ENCODE peak calls at places on chromosome 21, in seven cellular contexts. R is trophoblast cell, J is H9, U is mesendoderm, W is neuronal stem cell, X is mesenchymal stem cell, M is H1. T is an unnamed sample.

GRCh38 chr21:39137248-39138186 is 45.7 kb downstream of the PSMG1 start:
- DNase-seq in R (peak), J (peak), U (peak), W (no peak), X (peak), M (no peak), T (peak)

GRCh38 chr21:34968414-34969333 is 80.4 kb downstream of the RUNX1 start:
- DNase-seq in R (peak), J (no peak), U (no peak), W (no peak), X (no peak), M (no peak), T (no peak)

GRCh38 chr21:42193721-42194120 is 25.2 kb upstream of the ABCG1 start:
- DNase-seq in R (no peak), J (no peak), U (no peak), W (no peak), X (no peak), M (no peak), T (no peak)

GRCh38 chr21:33157303-33157702 is 72.4 kb upstream of the IFNAR2 start:
- DNase-seq in R (no peak), J (no peak), U (peak), W (no peak), X (no peak), M (no peak), T (no peak)

GRCh38 chr21:44523567-44524181 is 16.3 kb downstream of the KRTAP10-1 start:
- DNase-seq in R (no peak), J (no peak), U (no peak), W (no peak), X (no peak), M (no peak), T (no peak)

GRCh38 chr21:29893687-29894086 is 46.1 kb downstream of the GRIK1 start:
- DNase-seq in R (no peak), J (no peak), U (no peak), W (no peak), X (no peak), M (no peak), T (no peak)

GRCh38 chr21:45002381-45003204 is 62.8 kb downstream of the SLX9 start:
- DNase-seq in R (no peak), J (no peak), U (no peak), W (no peak), X (no peak), M (no peak), T (no peak)

GRCh38 chr21:29230541-29231275 is 68.0 kb upstream of the BACH1 start:
- DNase-seq in R (peak), J (no peak), U (no peak), W (no peak), X (peak), M (no peak), T (no peak)

GRCh38 chr21:38993561-38993960 is 187.8 kb downstream of the ETS2 start:
- DNase-seq in R (peak), J (no peak), U (no peak), W (no peak), X (peak), M (no peak), T (peak)

GRCh38 chr21:32249551-32250280 is 29.1 kb downstream of the MIS18A start:
- DNase-seq in R (no peak), J (no peak), U (no peak), W (no peak), X (no peak), M (no peak), T (no peak)

GRCh38 chr21:35508389-35508888 is 459.3 kb upstream of the RUNX1 start:
- DNase-seq in R (peak), J (peak), U (peak), W (peak), X (peak), M (peak), T (peak)

GRCh38 chr21:43726686-43727570 is 8.0 kb downstream of the PDXK start:
- DNase-seq in R (peak), J (no peak), U (no peak), W (no peak), X (no peak), M (no peak), T (no peak)

GRCh38 chr21:39400173-39400572 is 45.4 kb downstream of the LCA5L start:
- DNase-seq in R (no peak), J (no peak), U (no peak), W (no peak), X (no peak), M (no peak), T (no peak)

GRCh38 chr21:41745026-41745820 is 21.6 kb downstream of the RIPK4 start:
- DNase-seq in R (no peak), J (no peak), U (no peak), W (no peak), X (no peak), M (no peak), T (no peak)

GRCh38 chr21:16589046-16589445 is 859.3 kb downstream of the USP25 start:
- DNase-seq in R (no peak), J (no peak), U (no peak), W (no peak), X (no peak), M (no peak), T (no peak)

GRCh38 chr21:16588433-16588860 is 858.7 kb downstream of the USP25 start:
- DNase-seq in R (peak), J (peak), U (peak), W (peak), X (peak), M (no peak), T (peak)

GRCh38 chr21:16590186-16590585 is 860.4 kb downstream of the USP25 start:
- DNase-seq in R (no peak), J (no peak), U (no peak), W (no peak), X (no peak), M (no peak), T (no peak)

GRCh38 chr21:16590658-16591057 is 860.9 kb downstream of the USP25 start:
- DNase-seq in R (no peak), J (no peak), U (no peak), W (no peak), X (no peak), M (no peak), T (no peak)

DNA sequence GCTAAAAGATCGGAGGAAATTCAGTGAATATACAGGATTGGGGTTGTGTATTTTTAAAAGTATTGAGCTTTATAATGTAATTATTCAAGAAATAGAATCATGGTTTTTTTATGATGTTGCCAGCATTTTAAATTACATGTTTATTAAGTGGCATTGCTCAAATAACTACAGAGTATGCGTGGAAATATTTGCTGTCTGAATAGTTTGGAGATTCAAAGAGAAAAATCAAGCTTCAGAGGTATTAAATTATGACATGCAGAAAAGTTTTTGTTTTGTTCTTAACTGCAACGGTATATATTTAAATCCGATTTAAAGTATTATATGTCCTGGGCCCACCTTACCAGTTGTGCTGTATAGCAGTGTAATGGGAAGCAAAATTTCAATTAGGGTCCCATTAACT is 859.7 kb downstream of the USP25 start:
- DNase-seq in R (no peak), J (no peak), U (no peak), W (no peak), X (no peak), M (no peak), T (no peak)
- H3K18ac ChIP-seq in R (no peak), J (no peak), U (no peak), W (no peak), X (no peak), M (no peak), T (no peak)

GRCh38 chr21:18832950-18833349 is 429.4 kb upstream of the TMPRSS15 start:
- DNase-seq in R (peak), J (no peak), U (no peak), W (no peak), X (peak), M (no peak), T (no peak)
- H3K18ac ChIP-seq in R (no peak), J (no peak), U (no peak), W (no peak), X (no peak), M (no peak), T (no peak)

GRCh38 chr21:46269466-46269865 is 15.9 kb downstream of the MCM3AP start:
- DNase-seq in R (no peak), J (no peak), U (no peak), W (no peak), X (no peak), M (no peak), T (no peak)
- H3K18ac ChIP-seq in R (no peak), J (no peak), U (no peak), W (no peak), X (no peak), M (no peak), T (no peak)

GRCh38 chr21:37821791-37822450 is 94.3 kb downstream of the KCNJ6 start:
- DNase-seq in R (no peak), J (no peak), U (no peak), W (no peak), X (no peak), M (no peak), T (peak)
- H3K18ac ChIP-seq in R (no peak), J (no peak), U (no peak), W (no peak), X (no peak), M (no peak), T (no peak)

T was measured in IMR-90.